ENCODE peak calls at places on chromosomes 4 and X, in five cellular contexts. Y is T-helper 17 cell; Q is GM04503; E is Ammon's horn; P is naive thymus-derived CD8-positive, alpha-beta T cell. K is an unnamed sample.

GRCh38 chrX:151919610-151920009 is 6.9 kb downstream of the MAGEA4 start:
- DNase-seq in Y (no peak), Q (no peak), E (no peak), P (no peak), K (no peak)

GRCh38 chr4:76606662-76607265 is 171.7 kb downstream of the SHROOM3 start:
- DNase-seq in Y (no peak), Q (no peak), E (no peak), P (no peak), K (no peak)

GRCh38 chrX:30308263-30309138 is 689 bp downstream of the NR0B1 start:
- DNase-seq in Y (no peak), Q (no peak), E (no peak), P (no peak), K (no peak)

GRCh38 chr4:41865306-41865980 is 69.8 kb upstream of the TMEM33 start:
- DNase-seq in Y (no peak), Q (no peak), E (no peak), P (no peak), K (no peak)

GRCh38 chr4:10080874-10081606 is 35.6 kb downstream of the WDR1 start:
- DNase-seq in Y (peak; percentile 2), Q (no peak), E (no peak), P (no peak), K (no peak)

GRCh38 chrX:136156560-136157117 is 9.3 kb downstream of the FHL1 start:
- DNase-seq in Y (no peak), Q (no peak), E (no peak), P (no peak), K (no peak)

GRCh38 chr4:186651624-186652023 is 72.0 kb downstream of the FAT1 start:
- DNase-seq in Y (no peak), Q (no peak), E (peak; percentile 72), P (no peak), K (no peak)

GRCh38 chr4:15756361-15756861 is 21.7 kb upstream of the CD38 start:
- DNase-seq in Y (peak; percentile 54), Q (no peak), E (no peak), P (peak; percentile 60), K (no peak)

GRCh38 chr4:15847746-15848145 is 69.6 kb downstream of the CD38 start:
- DNase-seq in Y (no peak), Q (no peak), E (no peak), P (no peak), K (no peak)

GRCh38 chr4:164790249-164790648 is 36.3 kb downstream of the SMIM31 start:
- DNase-seq in Y (no peak), Q (no peak), E (no peak), P (no peak), K (no peak)

GRCh38 chrX:139932901-139933796 is at the start of gene ATP11C:
- DNase-seq in Y (peak; percentile 76), Q (peak; percentile 37), E (peak; percentile 85), P (peak; percentile 82), K (no peak)

GRCh38 chr4:147481577-147482109 is 746 bp downstream of the EDNRA start:
- DNase-seq in Y (no peak), Q (no peak), E (no peak), P (no peak), K (no peak)

GRCh38 chr4:3807861-3808521 is 41.8 kb downstream of the ADRA2C start:
- DNase-seq in Y (no peak), Q (no peak), E (no peak), P (no peak), K (no peak)

GRCh38 chr4:20687894-20688293 is 12.4 kb upstream of the PACRGL start:
- DNase-seq in Y (no peak), Q (peak; percentile 81), E (no peak), P (no peak), K (peak; percentile 36)

GRCh38 chr4:100146756-100147155 is 43.5 kb downstream of the DDIT4L start:
- DNase-seq in Y (no peak), Q (no peak), E (no peak), P (no peak), K (no peak)

GRCh38 chr4:52546449-52546848 is 112.7 kb downstream of the USP46 start:
- DNase-seq in Y (no peak), Q (no peak), E (no peak), P (no peak), K (no peak)

GRCh38 chr4:168560184-168560834 is 63.5 kb downstream of the PALLD start:
- DNase-seq in Y (no peak), Q (no peak), E (no peak), P (no peak), K (no peak)

GRCh38 chrX:104098151-104098808 is 14.0 kb upstream of the ZCCHC18 start:
- DNase-seq in Y (peak; percentile 16), Q (peak; percentile 13), E (peak; percentile 89), P (peak; percentile 54), K (no peak)

GRCh38 chr4:106421441-106422296 is 53.1 kb upstream of the GIMD1 start:
- DNase-seq in Y (no peak), Q (peak; percentile 88), E (no peak), P (no peak), K (peak; percentile 31)

GRCh38 chr4:113499166-113499565 is 262.4 kb downstream of the CAMK2D start:
- DNase-seq in Y (no peak), Q (no peak), E (no peak), P (no peak), K (no peak)

GRCh38 chr4:38664704-38665401 is 854 bp downstream of the KLF3 start:
- DNase-seq in Y (peak; percentile 30), Q (no peak), E (peak; percentile 78), P (peak; percentile 44), K (no peak)

GRCh38 chrX:50180073-50180940 is 20.5 kb downstream of the AKAP4 start:
- DNase-seq in Y (no peak), Q (no peak), E (no peak), P (no peak), K (no peak)